ENCODE peak calls at places on chromosomes 4 and X, in eight cellular contexts. One of them, this sample, is unnamed.

GRCh38 chr4:146495277-146495676 is 26.5 kb downstream of the SLC10A7 start:
- DNase-seq in NAMALWA: no peak
- DNase-seq in EH: peak; percentile 58
- DNase-seq in HepG2: peak; percentile 1
- DNase-seq in fibroblast of the aortic adventitia: peak; percentile 42
- DNase-seq in effector CD4-positive, alpha-beta T cell: no peak
- DNase-seq in heart left ventricle: no peak
- DNase-seq in activated CD4-positive, CD25-positive, alpha-beta regulatory T cell treated with anti-CD3 and anti-CD28 coated beads, Interleukin-2, amount 50 U/mL, for 72 hours: no peak
- DNase-seq in this sample: no peak

GRCh38 chrX:114985967-114986592 is 31.3 kb downstream of the IL13RA2 start:
- DNase-seq in NAMALWA: no peak
- DNase-seq in activated CD4-positive, CD25-positive, alpha-beta regulatory T cell treated with anti-CD3 and anti-CD28 coated beads, Interleukin-2, amount 50 U/mL, for 72 hours: no peak
- DNase-seq in fibroblast of the aortic adventitia: no peak
- DNase-seq in heart left ventricle: no peak
- DNase-seq in EH: no peak
- DNase-seq in effector CD4-positive, alpha-beta T cell: no peak
- DNase-seq in HepG2: no peak
- DNase-seq in this sample: no peak

GRCh38 chr4:101068115-101068514 is 279.2 kb downstream of the PPP3CA start:
- DNase-seq in HepG2: no peak
- DNase-seq in effector CD4-positive, alpha-beta T cell: no peak
- DNase-seq in EH: no peak
- DNase-seq in fibroblast of the aortic adventitia: no peak
- DNase-seq in activated CD4-positive, CD25-positive, alpha-beta regulatory T cell treated with anti-CD3 and anti-CD28 coated beads, Interleukin-2, amount 50 U/mL, for 72 hours: no peak
- DNase-seq in heart left ventricle: no peak
- DNase-seq in NAMALWA: no peak
- DNase-seq in this sample: no peak

GRCh38 chr4:136664988-136665387 is 867.3 kb downstream of the PCDH18 start:
- DNase-seq in HepG2: no peak
- DNase-seq in effector CD4-positive, alpha-beta T cell: no peak
- DNase-seq in fibroblast of the aortic adventitia: no peak
- DNase-seq in heart left ventricle: no peak
- DNase-seq in EH: no peak
- DNase-seq in activated CD4-positive, CD25-positive, alpha-beta regulatory T cell treated with anti-CD3 and anti-CD28 coated beads, Interleukin-2, amount 50 U/mL, for 72 hours: no peak
- DNase-seq in NAMALWA: no peak
- DNase-seq in this sample: no peak

GRCh38 chr4:174626310-174627022 is 104.2 kb upstream of the HPGD start:
- DNase-seq in EH: no peak
- DNase-seq in fibroblast of the aortic adventitia: no peak
- DNase-seq in effector CD4-positive, alpha-beta T cell: no peak
- DNase-seq in heart left ventricle: no peak
- DNase-seq in activated CD4-positive, CD25-positive, alpha-beta regulatory T cell treated with anti-CD3 and anti-CD28 coated beads, Interleukin-2, amount 50 U/mL, for 72 hours: no peak
- DNase-seq in NAMALWA: no peak
- DNase-seq in HepG2: no peak
- DNase-seq in this sample: no peak

GRCh38 chr4:78642934-78643333 is 91.4 kb downstream of the ANXA3 start:
- DNase-seq in NAMALWA: no peak
- DNase-seq in EH: no peak
- DNase-seq in fibroblast of the aortic adventitia: no peak
- DNase-seq in HepG2: no peak
- DNase-seq in heart left ventricle: no peak
- DNase-seq in effector CD4-positive, alpha-beta T cell: no peak
- DNase-seq in activated CD4-positive, CD25-positive, alpha-beta regulatory T cell treated with anti-CD3 and anti-CD28 coated beads, Interleukin-2, amount 50 U/mL, for 72 hours: no peak
- DNase-seq in this sample: no peak

GRCh38 chr4:1772869-1773538 is 20.1 kb upstream of the FGFR3 start:
- DNase-seq in fibroblast of the aortic adventitia: no peak
- DNase-seq in EH: no peak
- DNase-seq in activated CD4-positive, CD25-positive, alpha-beta regulatory T cell treated with anti-CD3 and anti-CD28 coated beads, Interleukin-2, amount 50 U/mL, for 72 hours: no peak
- DNase-seq in HepG2: no peak
- DNase-seq in effector CD4-positive, alpha-beta T cell: no peak
- DNase-seq in heart left ventricle: no peak
- DNase-seq in NAMALWA: no peak
- DNase-seq in this sample: no peak

GRCh38 chr4:39044947-39045734 is 12.9 kb upstream of the TMEM156 start:
- DNase-seq in fibroblast of the aortic adventitia: peak; percentile 34
- DNase-seq in NAMALWA: peak; percentile 62
- DNase-seq in EH: peak; percentile 47
- DNase-seq in activated CD4-positive, CD25-positive, alpha-beta regulatory T cell treated with anti-CD3 and anti-CD28 coated beads, Interleukin-2, amount 50 U/mL, for 72 hours: no peak
- DNase-seq in HepG2: no peak
- DNase-seq in effector CD4-positive, alpha-beta T cell: peak; percentile 29
- DNase-seq in heart left ventricle: no peak
- DNase-seq in this sample: peak; percentile 77

GRCh38 chr4:7135389-7135746 is 57.0 kb upstream of the SORCS2 start:
- DNase-seq in EH: peak; percentile 73
- DNase-seq in fibroblast of the aortic adventitia: peak; percentile 35
- DNase-seq in activated CD4-positive, CD25-positive, alpha-beta regulatory T cell treated with anti-CD3 and anti-CD28 coated beads, Interleukin-2, amount 50 U/mL, for 72 hours: no peak
- DNase-seq in NAMALWA: no peak
- DNase-seq in effector CD4-positive, alpha-beta T cell: no peak
- DNase-seq in HepG2: no peak
- DNase-seq in heart left ventricle: no peak
- DNase-seq in this sample: peak; percentile 57

GRCh38 chr4:109645874-109646591 is 57.2 kb downstream of the CASP6 start:
- DNase-seq in NAMALWA: no peak
- DNase-seq in effector CD4-positive, alpha-beta T cell: no peak
- DNase-seq in heart left ventricle: no peak
- DNase-seq in EH: no peak
- DNase-seq in HepG2: no peak
- DNase-seq in activated CD4-positive, CD25-positive, alpha-beta regulatory T cell treated with anti-CD3 and anti-CD28 coated beads, Interleukin-2, amount 50 U/mL, for 72 hours: no peak
- DNase-seq in fibroblast of the aortic adventitia: no peak
- DNase-seq in this sample: no peak

GRCh38 chrX:137031517-137032377 is 2.0 kb downstream of the GPR101 start:
- DNase-seq in effector CD4-positive, alpha-beta T cell: peak; percentile 11
- DNase-seq in NAMALWA: no peak
- DNase-seq in HepG2: no peak
- DNase-seq in activated CD4-positive, CD25-positive, alpha-beta regulatory T cell treated with anti-CD3 and anti-CD28 coated beads, Interleukin-2, amount 50 U/mL, for 72 hours: no peak
- DNase-seq in heart left ventricle: no peak
- DNase-seq in EH: peak; percentile 60
- DNase-seq in fibroblast of the aortic adventitia: peak; percentile 37
- DNase-seq in this sample: peak; percentile 77

GRCh38 chr4:8747896-8748575 is 123.6 kb downstream of the HMX1 start:
- DNase-seq in EH: no peak
- DNase-seq in NAMALWA: no peak
- DNase-seq in heart left ventricle: peak; percentile 2
- DNase-seq in activated CD4-positive, CD25-positive, alpha-beta regulatory T cell treated with anti-CD3 and anti-CD28 coated beads, Interleukin-2, amount 50 U/mL, for 72 hours: no peak
- DNase-seq in HepG2: no peak
- DNase-seq in fibroblast of the aortic adventitia: no peak
- DNase-seq in effector CD4-positive, alpha-beta T cell: no peak
- DNase-seq in this sample: no peak

GRCh38 chrX:12210921-12211320 is 72.6 kb downstream of the FRMPD4 start:
- DNase-seq in EH: peak; percentile 71
- DNase-seq in NAMALWA: no peak
- DNase-seq in activated CD4-positive, CD25-positive, alpha-beta regulatory T cell treated with anti-CD3 and anti-CD28 coated beads, Interleukin-2, amount 50 U/mL, for 72 hours: no peak
- DNase-seq in effector CD4-positive, alpha-beta T cell: no peak
- DNase-seq in fibroblast of the aortic adventitia: peak; percentile 14
- DNase-seq in HepG2: no peak
- DNase-seq in heart left ventricle: no peak
- DNase-seq in this sample: no peak

GRCh38 chr4:15410750-15411149 is 17.1 kb upstream of the C1QTNF7 start:
- DNase-seq in EH: no peak
- DNase-seq in activated CD4-positive, CD25-positive, alpha-beta regulatory T cell treated with anti-CD3 and anti-CD28 coated beads, Interleukin-2, amount 50 U/mL, for 72 hours: no peak
- DNase-seq in NAMALWA: peak; percentile 58
- DNase-seq in fibroblast of the aortic adventitia: no peak
- DNase-seq in HepG2: no peak
- DNase-seq in heart left ventricle: no peak
- DNase-seq in effector CD4-positive, alpha-beta T cell: no peak
- DNase-seq in this sample: no peak

GRCh38 chr4:170741856-170742255 is 652.1 kb upstream of the AADAT start:
- DNase-seq in HepG2: no peak
- DNase-seq in EH: no peak
- DNase-seq in heart left ventricle: no peak
- DNase-seq in effector CD4-positive, alpha-beta T cell: no peak
- DNase-seq in activated CD4-positive, CD25-positive, alpha-beta regulatory T cell treated with anti-CD3 and anti-CD28 coated beads, Interleukin-2, amount 50 U/mL, for 72 hours: no peak
- DNase-seq in fibroblast of the aortic adventitia: no peak
- DNase-seq in NAMALWA: no peak
- DNase-seq in this sample: no peak

GRCh38 chr4:63105839-63106238 is 1303.4 kb downstream of the TECRL start:
- DNase-seq in EH: no peak
- DNase-seq in heart left ventricle: no peak
- DNase-seq in HepG2: no peak
- DNase-seq in fibroblast of the aortic adventitia: no peak
- DNase-seq in effector CD4-positive, alpha-beta T cell: no peak
- DNase-seq in NAMALWA: no peak
- DNase-seq in activated CD4-positive, CD25-positive, alpha-beta regulatory T cell treated with anti-CD3 and anti-CD28 coated beads, Interleukin-2, amount 50 U/mL, for 72 hours: no peak
- DNase-seq in this sample: no peak

GRCh38 chrX:24542756-24543155 is 77.7 kb downstream of the PDK3 start:
- DNase-seq in EH: no peak
- DNase-seq in HepG2: no peak
- DNase-seq in fibroblast of the aortic adventitia: peak; percentile 3
- DNase-seq in effector CD4-positive, alpha-beta T cell: no peak
- DNase-seq in heart left ventricle: no peak
- DNase-seq in NAMALWA: no peak
- DNase-seq in activated CD4-positive, CD25-positive, alpha-beta regulatory T cell treated with anti-CD3 and anti-CD28 coated beads, Interleukin-2, amount 50 U/mL, for 72 hours: no peak
- DNase-seq in this sample: no peak

GRCh38 chr4:119543794-119544193 is 84.8 kb downstream of the PDE5A start:
- DNase-seq in effector CD4-positive, alpha-beta T cell: no peak
- DNase-seq in fibroblast of the aortic adventitia: peak; percentile 26
- DNase-seq in NAMALWA: no peak
- DNase-seq in heart left ventricle: no peak
- DNase-seq in EH: peak; percentile 63
- DNase-seq in activated CD4-positive, CD25-positive, alpha-beta regulatory T cell treated with anti-CD3 and anti-CD28 coated beads, Interleukin-2, amount 50 U/mL, for 72 hours: no peak
- DNase-seq in HepG2: no peak
- DNase-seq in this sample: no peak

GRCh38 chr4:112448211-112448745 is 67.7 kb downstream of the NEUROG2 start:
- DNase-seq in heart left ventricle: no peak
- DNase-seq in EH: peak; percentile 73
- DNase-seq in fibroblast of the aortic adventitia: peak; percentile 36
- DNase-seq in activated CD4-positive, CD25-positive, alpha-beta regulatory T cell treated with anti-CD3 and anti-CD28 coated beads, Interleukin-2, amount 50 U/mL, for 72 hours: no peak
- DNase-seq in NAMALWA: no peak
- DNase-seq in effector CD4-positive, alpha-beta T cell: no peak
- DNase-seq in HepG2: no peak
- DNase-seq in this sample: no peak

GRCh38 chr4:183674153-183674552 is 15.1 kb downstream of the TRAPPC11 start:
- DNase-seq in HepG2: no peak
- DNase-seq in effector CD4-positive, alpha-beta T cell: no peak
- DNase-seq in fibroblast of the aortic adventitia: no peak
- DNase-seq in heart left ventricle: no peak
- DNase-seq in NAMALWA: no peak
- DNase-seq in activated CD4-positive, CD25-positive, alpha-beta regulatory T cell treated with anti-CD3 and anti-CD28 coated beads, Interleukin-2, amount 50 U/mL, for 72 hours: no peak
- DNase-seq in EH: no peak
- DNase-seq in this sample: no peak

GRCh38 chrX:139559383-139560042 is 29.0 kb downstream of the F9 start:
- DNase-seq in heart left ventricle: no peak
- DNase-seq in NAMALWA: peak; percentile 71
- DNase-seq in effector CD4-positive, alpha-beta T cell: no peak
- DNase-seq in fibroblast of the aortic adventitia: peak; percentile 79
- DNase-seq in EH: peak; percentile 29
- DNase-seq in activated CD4-positive, CD25-positive, alpha-beta regulatory T cell treated with anti-CD3 and anti-CD28 coated beads, Interleukin-2, amount 50 U/mL, for 72 hours: no peak
- DNase-seq in HepG2: peak; percentile 36
- DNase-seq in this sample: peak; percentile 56

GRCh38 chr4:152501846-152502536 is 33.9 kb downstream of the FBXW7 start:
- DNase-seq in fibroblast of the aortic adventitia: no peak
- DNase-seq in NAMALWA: peak; percentile 32
- DNase-seq in heart left ventricle: no peak
- DNase-seq in effector CD4-positive, alpha-beta T cell: no peak
- DNase-seq in activated CD4-positive, CD25-positive, alpha-beta regulatory T cell treated with anti-CD3 and anti-CD28 coated beads, Interleukin-2, amount 50 U/mL, for 72 hours: no peak
- DNase-seq in HepG2: no peak
- DNase-seq in EH: peak; percentile 35
- DNase-seq in this sample: no peak

GRCh38 chr4:6324461-6324998 is 54.9 kb downstream of the WFS1 start:
- DNase-seq in EH: no peak
- DNase-seq in heart left ventricle: peak; percentile 35
- DNase-seq in effector CD4-positive, alpha-beta T cell: no peak
- DNase-seq in activated CD4-positive, CD25-positive, alpha-beta regulatory T cell treated with anti-CD3 and anti-CD28 coated beads, Interleukin-2, amount 50 U/mL, for 72 hours: no peak
- DNase-seq in fibroblast of the aortic adventitia: no peak
- DNase-seq in NAMALWA: no peak
- DNase-seq in HepG2: no peak
- DNase-seq in this sample: no peak

This sample was measured in islet precursor cell.